ENCODE peak calls at places on chromosomes 6 and 20, in six cellular contexts. U is stomach, E is GM23338, F is Panc1, V is suprapubic skin, K is esophagus muscularis mucosa. Q is an unnamed sample.

GRCh38 chr6:126002755-126003390 is 16.5 kb downstream of the TRMT11 start:
- DNase-seq in U (no peak), E (no peak), F (no peak), V (no peak), K (no peak), Q (no peak)

GRCh38 chr6:45965007-45965406 is 50.7 kb downstream of the CLIC5 start:
- DNase-seq in U (no peak), E (no peak), F (no peak), V (no peak), K (no peak), Q (no peak)

GRCh38 chr20:37095108-37095608 is 639 bp downstream of the RBL1 start:
- DNase-seq in U (no peak), E (no peak), F (no peak), V (no peak), K (no peak), Q (no peak)

GRCh38 chr20:52975024-52975732 is 3.0 kb downstream of the TSHZ2 start:
- DNase-seq in U (peak), E (no peak), F (no peak), V (no peak), K (peak), Q (no peak)

GRCh38 chr20:13464702-13465101 is 174.0 kb downstream of the TASP1 start:
- DNase-seq in U (no peak), E (no peak), F (no peak), V (no peak), K (no peak), Q (no peak)

GRCh38 chr20:36541227-36542018 is at the start of gene MYL9:
- DNase-seq in U (peak), E (peak), F (no peak), V (peak), K (peak), Q (peak)

GRCh38 chr6:142914371-142914770 is 30.6 kb downstream of the HIVEP2 start:
- DNase-seq in U (no peak), E (no peak), F (no peak), V (no peak), K (no peak), Q (no peak)

GRCh38 chr6:21914121-21914973 is 320.8 kb downstream of the SOX4 start:
- DNase-seq in U (peak), E (no peak), F (no peak), V (no peak), K (no peak), Q (peak)

GRCh38 chr6:163780993-163781392 is 366.5 kb downstream of the QKI start:
- DNase-seq in U (no peak), E (peak), F (no peak), V (no peak), K (no peak), Q (peak)

GRCh38 chr6:10309826-10310405 is 105.0 kb downstream of the TFAP2A start:
- DNase-seq in U (no peak), E (peak), F (no peak), V (no peak), K (no peak), Q (no peak)

GRCh38 chr6:132414332-132414731 is 13.1 kb upstream of the MOXD1 start:
- DNase-seq in U (no peak), E (no peak), F (no peak), V (no peak), K (no peak), Q (no peak)

GRCh38 chr6:132412656-132413500 is 11.6 kb upstream of the MOXD1 start:
- DNase-seq in U (no peak), E (no peak), F (no peak), V (no peak), K (no peak), Q (no peak)

GRCh38 chr6:132414761-132415160 is 13.5 kb upstream of the MOXD1 start:
- DNase-seq in U (no peak), E (no peak), F (no peak), V (no peak), K (no peak), Q (no peak)

GRCh38 chr6:132411296-132411695 is 10.0 kb upstream of the MOXD1 start:
- DNase-seq in U (no peak), E (no peak), F (no peak), V (no peak), K (no peak), Q (no peak)

DNA sequence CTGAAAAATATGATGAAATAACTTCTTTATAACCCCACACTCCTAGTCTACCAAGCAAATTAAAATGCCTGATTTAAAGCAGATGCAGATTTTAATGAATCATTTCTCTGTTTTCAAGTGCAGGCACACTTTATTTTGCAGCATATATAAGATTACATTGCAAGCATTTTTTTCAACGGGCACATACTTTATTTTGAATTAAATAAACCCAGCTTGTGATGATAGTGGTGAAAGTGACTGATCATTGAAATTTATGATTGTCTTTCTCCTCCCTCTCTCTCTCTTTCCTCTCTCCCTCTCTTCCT is 12.2 kb upstream of the MOXD1 start:
- DNase-seq in U (no peak), E (no peak), F (no peak), V (no peak), K (no peak), Q (no peak)
- H3K27ac ChIP-seq in U (no peak), E (no peak), F (no peak), V (no peak), K (no peak), Q (no peak)

GRCh38 chr6:110459137-110459536 is 17.3 kb downstream of the SLC22A16 start:
- DNase-seq in U (no peak), E (no peak), F (no peak), V (no peak), K (no peak), Q (no peak)
- TF ChIP-seq POLR2AphosphoS5 in U (no peak), E (no peak), F (no peak), V (no peak), K (no peak), Q (no peak)

GRCh38 chr20:50455656-50456451 is 54.3 kb upstream of the PTPN1 start:
- DNase-seq in U (peak), E (no peak), F (no peak), V (no peak), K (no peak), Q (no peak)
- H3K27ac ChIP-seq in U (peak), E (no peak), F (no peak), V (no peak), K (no peak), Q (peak)

GRCh38 chr6:36404164-36404563 is 16.7 kb upstream of the ETV7 start:
- DNase-seq in U (no peak), E (no peak), F (no peak), V (no peak), K (no peak), Q (no peak)
- TF ChIP-seq POLR2AphosphoS5 in U (no peak), E (no peak), F (no peak), V (no peak), K (no peak), Q (no peak)

DNA sequence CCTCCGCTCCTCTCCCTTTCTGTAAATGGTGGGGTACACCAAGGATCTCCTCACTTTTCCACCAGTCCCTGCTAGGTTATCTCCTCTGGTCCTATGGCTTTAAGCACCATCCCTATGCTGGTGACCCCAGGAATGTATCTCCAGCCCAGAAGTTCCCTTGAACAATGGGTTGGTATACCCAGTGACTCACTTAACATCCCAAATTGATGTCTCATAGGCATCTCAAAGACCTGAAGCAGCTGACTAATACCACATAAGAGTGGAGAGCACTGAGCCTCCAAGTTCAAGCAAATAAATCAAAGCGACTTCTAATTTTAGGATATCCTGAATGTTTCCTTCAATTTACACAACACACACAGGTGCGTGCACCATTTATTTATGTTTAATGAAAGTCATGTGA is 48.3 kb downstream of the ADGRF1 start:
- DNase-seq in U (no peak), E (no peak), F (peak), V (no peak), K (no peak), Q (no peak)
- H3K27ac ChIP-seq in U (no peak), E (no peak), F (no peak), V (no peak), K (no peak), Q (no peak)

GRCh38 chr6:105991561-105992314 is 94.4 kb upstream of the PRDM1 start:
- DNase-seq in U (peak), E (peak), F (no peak), V (no peak), K (no peak), Q (no peak)

GRCh38 chr6:105990151-105990550 is 96.0 kb upstream of the PRDM1 start:
- DNase-seq in U (no peak), E (peak), F (no peak), V (no peak), K (no peak), Q (no peak)

GRCh38 chr6:105993769-105994521 is 92.2 kb upstream of the PRDM1 start:
- DNase-seq in U (no peak), E (peak), F (no peak), V (no peak), K (no peak), Q (no peak)

GRCh38 chr6:105993341-105993740 is 92.8 kb upstream of the PRDM1 start:
- DNase-seq in U (no peak), E (peak), F (no peak), V (no peak), K (no peak), Q (no peak)

GRCh38 chr6:105992315-105992961 is 93.7 kb upstream of the PRDM1 start:
- DNase-seq in U (peak), E (peak), F (peak), V (peak), K (no peak), Q (peak)
- TF ChIP-seq POLR2AphosphoS5 in U (peak), E (no peak), F (no peak), V (no peak), K (peak), Q (peak)

GRCh38 chr6:32860674-32861073 is 6.7 kb downstream of the PSMB9 start:
- DNase-seq in U (no peak), E (no peak), F (no peak), V (no peak), K (no peak), Q (no peak)
- H3K27ac ChIP-seq in U (no peak), E (peak), F (peak), V (no peak), K (no peak), Q (peak)

DNA sequence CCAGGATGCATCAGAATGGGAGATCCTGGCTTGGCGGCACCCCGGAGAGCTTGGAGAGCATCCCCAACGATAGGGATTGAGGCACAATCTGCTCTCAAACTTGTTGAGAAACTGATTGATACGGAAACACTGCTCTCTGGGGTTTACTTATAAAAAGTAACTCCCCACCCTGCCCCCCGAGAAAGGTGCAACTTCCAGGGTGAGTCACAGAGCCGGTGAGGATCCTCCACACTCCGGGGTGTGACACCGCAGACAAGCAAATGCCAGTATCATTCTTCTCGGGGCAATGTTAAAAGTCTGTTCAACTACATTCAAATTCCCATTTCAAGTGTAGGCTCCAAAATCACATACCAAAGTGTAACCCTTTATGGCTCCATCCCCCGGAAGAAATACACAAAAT is 84.4 kb upstream of the MLN start:
- DNase-seq in U (no peak), E (no peak), F (no peak), V (no peak), K (no peak), Q (no peak)
- TF ChIP-seq POLR2AphosphoS5 in U (no peak), E (no peak), F (no peak), V (no peak), K (no peak), Q (no peak)